ENCODE peak calls at places on chromosomes 1 and 21, in ten cellular contexts. One of them, this sample, is unnamed. For H3K9me3, the result is how much of the 10 kb centered on the place peaks cover.

GRCh38 chr1:182329471-182329870 is 62.1 kb downstream of the GLUL start:
- DNase-seq in prostate gland: no peak
- DNase-seq in spleen: no peak
- DNase-seq in suprapubic skin: no peak
- DNase-seq in transverse colon: no peak
- DNase-seq in endothelial cell of umbilical vein: no peak
- DNase-seq in K562: no peak
- DNase-seq in H1: no peak
- DNase-seq in stomach: no peak
- DNase-seq in HCT116: no peak
- DNase-seq in this sample: no peak

GRCh38 chr1:59730759-59731478 is 83.8 kb upstream of the HOOK1 start:
- DNase-seq in HCT116: peak
- DNase-seq in prostate gland: peak
- DNase-seq in spleen: no peak
- DNase-seq in H1: no peak
- DNase-seq in stomach: peak
- DNase-seq in endothelial cell of umbilical vein: peak
- DNase-seq in K562: peak
- DNase-seq in suprapubic skin: no peak
- DNase-seq in transverse colon: peak
- DNase-seq in this sample: peak

GRCh38 chr21:45974073-45975016 is 7.2 kb upstream of the COL6A1 start:
- DNase-seq in suprapubic skin: peak
- DNase-seq in prostate gland: no peak
- DNase-seq in transverse colon: peak
- DNase-seq in endothelial cell of umbilical vein: peak
- DNase-seq in H1: no peak
- DNase-seq in spleen: peak
- DNase-seq in HCT116: peak
- DNase-seq in stomach: peak
- DNase-seq in K562: peak
- DNase-seq in this sample: peak

GRCh38 chr1:37391181-37391949 is 83.0 kb upstream of the ZC3H12A start:
- DNase-seq in stomach: no peak
- DNase-seq in HCT116: no peak
- DNase-seq in spleen: no peak
- DNase-seq in endothelial cell of umbilical vein: no peak
- DNase-seq in suprapubic skin: no peak
- DNase-seq in prostate gland: no peak
- DNase-seq in K562: no peak
- DNase-seq in transverse colon: no peak
- DNase-seq in H1: no peak
- DNase-seq in this sample: no peak

GRCh38 chr1:5389101-5389885 is 602.9 kb downstream of the NPHP4 start:
- DNase-seq in K562: no peak
- DNase-seq in suprapubic skin: no peak
- DNase-seq in prostate gland: no peak
- DNase-seq in spleen: no peak
- DNase-seq in stomach: no peak
- DNase-seq in transverse colon: no peak
- DNase-seq in HCT116: no peak
- DNase-seq in H1: no peak
- DNase-seq in endothelial cell of umbilical vein: no peak
- DNase-seq in this sample: no peak

GRCh38 chr1:16254263-16254948 is 17.4 kb upstream of the CPLANE2 start:
- DNase-seq in stomach: no peak
- DNase-seq in suprapubic skin: no peak
- DNase-seq in spleen: no peak
- DNase-seq in prostate gland: no peak
- DNase-seq in transverse colon: no peak
- DNase-seq in H1: no peak
- DNase-seq in endothelial cell of umbilical vein: no peak
- DNase-seq in K562: no peak
- DNase-seq in HCT116: no peak
- DNase-seq in this sample: no peak

GRCh38 chr21:46117586-46118304 is 19.8 kb downstream of the COL6A2 start:
- DNase-seq in endothelial cell of umbilical vein: no peak
- DNase-seq in stomach: no peak
- DNase-seq in suprapubic skin: peak
- DNase-seq in prostate gland: no peak
- DNase-seq in H1: no peak
- DNase-seq in K562: no peak
- DNase-seq in transverse colon: peak
- DNase-seq in HCT116: no peak
- DNase-seq in spleen: peak
- DNase-seq in this sample: peak

GRCh38 chr1:59674605-59675004 is 140.1 kb upstream of the HOOK1 start:
- DNase-seq in endothelial cell of umbilical vein: peak
- DNase-seq in spleen: no peak
- DNase-seq in HCT116: no peak
- DNase-seq in H1: no peak
- DNase-seq in transverse colon: peak
- DNase-seq in stomach: no peak
- DNase-seq in prostate gland: peak
- DNase-seq in K562: no peak
- DNase-seq in suprapubic skin: no peak
- DNase-seq in this sample: peak

GRCh38 chr1:240803151-240803550 is 191.2 kb upstream of the GREM2 start:
- DNase-seq in spleen: no peak
- DNase-seq in suprapubic skin: no peak
- DNase-seq in H1: no peak
- DNase-seq in endothelial cell of umbilical vein: peak
- DNase-seq in transverse colon: no peak
- DNase-seq in prostate gland: no peak
- DNase-seq in stomach: no peak
- DNase-seq in HCT116: no peak
- DNase-seq in K562: no peak
- DNase-seq in this sample: no peak

GRCh38 chr1:19758227-19758830 is 41.4 kb downstream of the TMCO4 start:
- DNase-seq in spleen: no peak
- DNase-seq in transverse colon: no peak
- DNase-seq in H1: no peak
- DNase-seq in stomach: no peak
- DNase-seq in endothelial cell of umbilical vein: no peak
- DNase-seq in suprapubic skin: no peak
- DNase-seq in K562: no peak
- DNase-seq in prostate gland: no peak
- DNase-seq in HCT116: peak
- DNase-seq in this sample: no peak

GRCh38 chr1:224922404-224923164 is 6.9 kb upstream of the DNAH14 start:
- DNase-seq in endothelial cell of umbilical vein: peak
- DNase-seq in prostate gland: no peak
- DNase-seq in HCT116: peak
- DNase-seq in transverse colon: no peak
- DNase-seq in K562: peak
- DNase-seq in stomach: peak
- DNase-seq in spleen: no peak
- DNase-seq in suprapubic skin: no peak
- DNase-seq in H1: no peak
- DNase-seq in this sample: no peak

GRCh38 chr1:202365092-202365815 is 16.8 kb downstream of the PPP1R12B start:
- DNase-seq in stomach: no peak
- DNase-seq in HCT116: no peak
- DNase-seq in suprapubic skin: no peak
- DNase-seq in transverse colon: no peak
- DNase-seq in spleen: no peak
- DNase-seq in H1: no peak
- DNase-seq in K562: no peak
- DNase-seq in prostate gland: no peak
- DNase-seq in endothelial cell of umbilical vein: no peak
- DNase-seq in this sample: no peak

GRCh38 chr1:84704872-84705426 is 14.7 kb upstream of the SSX2IP start:
- DNase-seq in K562: no peak
- DNase-seq in suprapubic skin: no peak
- DNase-seq in prostate gland: no peak
- DNase-seq in stomach: no peak
- DNase-seq in H1: no peak
- DNase-seq in HCT116: no peak
- DNase-seq in transverse colon: no peak
- DNase-seq in spleen: no peak
- DNase-seq in endothelial cell of umbilical vein: no peak
- DNase-seq in this sample: no peak

GRCh38 chr21:27561116-27561515 is 594.2 kb upstream of the ADAMTS5 start:
- DNase-seq in H1: no peak
- DNase-seq in endothelial cell of umbilical vein: no peak
- DNase-seq in suprapubic skin: no peak
- DNase-seq in K562: no peak
- DNase-seq in spleen: peak
- DNase-seq in transverse colon: peak
- DNase-seq in stomach: no peak
- DNase-seq in HCT116: no peak
- DNase-seq in prostate gland: no peak
- DNase-seq in this sample: no peak

GRCh38 chr1:12541274-12542137 is 76.5 kb downstream of the DHRS3 start:
- DNase-seq in HCT116: no peak
- DNase-seq in transverse colon: peak
- DNase-seq in suprapubic skin: no peak
- DNase-seq in stomach: no peak
- DNase-seq in prostate gland: no peak
- DNase-seq in H1: no peak
- DNase-seq in endothelial cell of umbilical vein: peak
- DNase-seq in spleen: no peak
- DNase-seq in K562: peak
- DNase-seq in this sample: peak

GRCh38 chr1:13806108-13806507 is 106.1 kb downstream of the PRDM2 start:
- DNase-seq in prostate gland: no peak
- DNase-seq in HCT116: no peak
- DNase-seq in endothelial cell of umbilical vein: no peak
- DNase-seq in transverse colon: no peak
- DNase-seq in stomach: no peak
- DNase-seq in suprapubic skin: no peak
- DNase-seq in K562: no peak
- DNase-seq in spleen: no peak
- DNase-seq in H1: no peak
- DNase-seq in this sample: no peak

GRCh38 chr21:33901421-33902288 is 13.9 kb downstream of the ATP5PO start:
- DNase-seq in stomach: no peak
- DNase-seq in endothelial cell of umbilical vein: peak
- DNase-seq in HCT116: peak
- DNase-seq in H1: peak
- DNase-seq in transverse colon: no peak
- DNase-seq in prostate gland: peak
- DNase-seq in spleen: no peak
- DNase-seq in K562: no peak
- DNase-seq in suprapubic skin: no peak
- DNase-seq in this sample: peak

GRCh38 chr1:150765229-150765976 is at the start of gene CTSS:
- DNase-seq in spleen: no peak
- DNase-seq in H1: no peak
- DNase-seq in stomach: no peak
- DNase-seq in HCT116: no peak
- DNase-seq in endothelial cell of umbilical vein: peak
- DNase-seq in suprapubic skin: no peak
- DNase-seq in prostate gland: no peak
- DNase-seq in K562: no peak
- DNase-seq in transverse colon: no peak
- DNase-seq in this sample: no peak
- TF ChIP-seq POLR2A in spleen: peak
- TF ChIP-seq POLR2A in H1: no peak
- TF ChIP-seq POLR2A in stomach: no peak
- TF ChIP-seq POLR2A in HCT116: no peak
- TF ChIP-seq POLR2A in endothelial cell of umbilical vein: no peak
- TF ChIP-seq POLR2A in suprapubic skin: no peak
- TF ChIP-seq POLR2A in prostate gland: no peak
- TF ChIP-seq POLR2A in K562: no peak
- TF ChIP-seq POLR2A in transverse colon: peak
- TF ChIP-seq POLR2A in this sample: no peak

GRCh38 chr1:226661271-226661670 is 77.8 kb downstream of the ITPKB start:
- DNase-seq in K562: no peak
- DNase-seq in transverse colon: no peak
- DNase-seq in H1: no peak
- DNase-seq in prostate gland: no peak
- DNase-seq in HCT116: no peak
- DNase-seq in endothelial cell of umbilical vein: no peak
- DNase-seq in suprapubic skin: no peak
- DNase-seq in stomach: no peak
- DNase-seq in spleen: peak
- DNase-seq in this sample: no peak

GRCh38 chr1:226659136-226659535 is 79.9 kb downstream of the ITPKB start:
- DNase-seq in HCT116: no peak
- DNase-seq in endothelial cell of umbilical vein: no peak
- DNase-seq in spleen: peak
- DNase-seq in prostate gland: no peak
- DNase-seq in K562: no peak
- DNase-seq in suprapubic skin: no peak
- DNase-seq in transverse colon: no peak
- DNase-seq in stomach: no peak
- DNase-seq in H1: no peak
- DNase-seq in this sample: peak

GRCh38 chr1:226661965-226662364 is 77.1 kb downstream of the ITPKB start:
- DNase-seq in stomach: no peak
- DNase-seq in suprapubic skin: no peak
- DNase-seq in K562: no peak
- DNase-seq in prostate gland: no peak
- DNase-seq in spleen: peak
- DNase-seq in endothelial cell of umbilical vein: no peak
- DNase-seq in HCT116: no peak
- DNase-seq in H1: no peak
- DNase-seq in transverse colon: no peak
- DNase-seq in this sample: no peak

GRCh38 chr1:226659641-226660040 is 79.4 kb downstream of the ITPKB start:
- DNase-seq in H1: no peak
- DNase-seq in suprapubic skin: no peak
- DNase-seq in stomach: no peak
- DNase-seq in K562: no peak
- DNase-seq in transverse colon: no peak
- DNase-seq in prostate gland: no peak
- DNase-seq in spleen: peak
- DNase-seq in HCT116: no peak
- DNase-seq in endothelial cell of umbilical vein: no peak
- DNase-seq in this sample: peak

GRCh38 chr1:226660410-226661182 is 78.5 kb downstream of the ITPKB start:
- DNase-seq in stomach: no peak
- DNase-seq in suprapubic skin: no peak
- DNase-seq in endothelial cell of umbilical vein: peak
- DNase-seq in HCT116: no peak
- DNase-seq in H1: no peak
- DNase-seq in prostate gland: no peak
- DNase-seq in transverse colon: no peak
- DNase-seq in K562: no peak
- DNase-seq in spleen: peak
- DNase-seq in this sample: no peak
- TF ChIP-seq POLR2AphosphoS5 in stomach: no peak
- TF ChIP-seq POLR2AphosphoS5 in suprapubic skin: no peak
- TF ChIP-seq POLR2AphosphoS5 in endothelial cell of umbilical vein: no peak
- TF ChIP-seq POLR2AphosphoS5 in HCT116: no peak
- TF ChIP-seq POLR2AphosphoS5 in H1: no peak
- TF ChIP-seq POLR2AphosphoS5 in prostate gland: peak
- TF ChIP-seq POLR2AphosphoS5 in transverse colon: no peak
- TF ChIP-seq POLR2AphosphoS5 in K562: no peak
- TF ChIP-seq POLR2AphosphoS5 in spleen: peak
- TF ChIP-seq POLR2AphosphoS5 in this sample: peak

GRCh38 chr21:30615199-30615598 is 1.0 kb upstream of the KRTAP20-1 start:
- DNase-seq in K562: no peak
- DNase-seq in prostate gland: no peak
- DNase-seq in stomach: no peak
- DNase-seq in spleen: no peak
- DNase-seq in H1: no peak
- DNase-seq in HCT116: no peak
- DNase-seq in endothelial cell of umbilical vein: no peak
- DNase-seq in suprapubic skin: no peak
- DNase-seq in transverse colon: no peak
- DNase-seq in this sample: no peak
- H3K9me3 ChIP-seq in K562: under half
- H3K9me3 ChIP-seq in prostate gland: under half
- H3K9me3 ChIP-seq in stomach: under half
- H3K9me3 ChIP-seq in spleen: under half
- H3K9me3 ChIP-seq in H1: under half
- H3K9me3 ChIP-seq in HCT116: under half
- H3K9me3 ChIP-seq in endothelial cell of umbilical vein: under half
- H3K9me3 ChIP-seq in suprapubic skin: under half
- H3K9me3 ChIP-seq in transverse colon: under half
- H3K9me3 ChIP-seq in this sample: under half

GRCh38 chr1:40394456-40395172 is 21.1 kb downstream of the SMAP2 start:
- DNase-seq in transverse colon: no peak
- DNase-seq in H1: no peak
- DNase-seq in endothelial cell of umbilical vein: no peak
- DNase-seq in stomach: no peak
- DNase-seq in K562: no peak
- DNase-seq in suprapubic skin: no peak
- DNase-seq in HCT116: no peak
- DNase-seq in prostate gland: no peak
- DNase-seq in spleen: no peak
- DNase-seq in this sample: no peak
- TF ChIP-seq POLR2A in transverse colon: peak
- TF ChIP-seq POLR2A in H1: no peak
- TF ChIP-seq POLR2A in endothelial cell of umbilical vein: no peak
- TF ChIP-seq POLR2A in stomach: no peak
- TF ChIP-seq POLR2A in K562: no peak
- TF ChIP-seq POLR2A in suprapubic skin: no peak
- TF ChIP-seq POLR2A in HCT116: no peak
- TF ChIP-seq POLR2A in prostate gland: no peak
- TF ChIP-seq POLR2A in spleen: no peak
- TF ChIP-seq POLR2A in this sample: no peak

This sample was measured in sigmoid colon.